ENCODE peak calls at places on chromosomes 5 and 9, in four cellular contexts. C is dorsolateral prefrontal cortex, M is heart right ventricle, G is adrenal gland. W is an unnamed sample.

GRCh38 chr5:177327539-177328522 is 16.1 kb upstream of the MXD3 start:
- DNase-seq in C (peak), M (peak), G (no peak), W (no peak)

GRCh38 chr9:4982720-4983482 is 2.2 kb upstream of the JAK2 start:
- DNase-seq in G (no peak), C (no peak), M (no peak), W (no peak)

GRCh38 chr9:96478829-96479371 is 28.9 kb downstream of the HABP4 start:
- DNase-seq in M (no peak), G (no peak), C (no peak), W (no peak)

GRCh38 chr5:118857700-118858099 is 130.6 kb downstream of the DTWD2 start:
- DNase-seq in M (no peak), G (no peak), C (no peak), W (no peak)

GRCh38 chr9:91245432-91246313 is 116.0 kb downstream of the AUH start:
- DNase-seq in C (no peak), G (no peak), M (no peak), W (no peak)

GRCh38 chr9:20760246-20760901 is 76.3 kb downstream of the FOCAD start:
- DNase-seq in C (no peak), M (no peak), G (no peak), W (no peak)

GRCh38 chr5:153974813-153975163 is 63.9 kb downstream of the FAM114A2 start:
- DNase-seq in M (no peak), C (no peak), G (no peak), W (no peak)

GRCh38 chr9:17330097-17330496 is 195.3 kb downstream of the CNTLN start:
- DNase-seq in G (no peak), M (no peak), C (no peak), W (no peak)

GRCh38 chr9:70013598-70014196 is 30.0 kb upstream of the MAMDC2 start:
- DNase-seq in M (peak), G (no peak), C (no peak), W (no peak)

GRCh38 chr9:125646222-125647100 is 60.5 kb downstream of the MAPKAP1 start:
- DNase-seq in C (no peak), M (no peak), G (no peak), W (no peak)

GRCh38 chr9:132774886-132775285 is 103.2 kb downstream of the AK8 start:
- DNase-seq in G (no peak), C (no peak), M (no peak), W (no peak)

GRCh38 chr5:171703116-171703515 is 82.5 kb upstream of the SMIM23 start:
- DNase-seq in M (no peak), C (no peak), G (no peak), W (no peak)

GRCh38 chr5:126002222-126002897 is 420.8 kb upstream of the GRAMD2B start:
- DNase-seq in G (peak), C (peak), M (peak), W (no peak)

GRCh38 chr9:4762108-4762888 is 21.3 kb upstream of the AK3 start:
- DNase-seq in M (peak), G (peak), C (peak), W (peak)

GRCh38 chr9:112059145-112059979 is 115.7 kb downstream of the SUSD1 start:
- DNase-seq in C (peak), M (no peak), G (peak), W (peak)

GRCh38 chr9:36939655-36940578 is 94.2 kb downstream of the PAX5 start:
- DNase-seq in G (no peak), C (no peak), M (no peak), W (no peak)

GRCh38 chr5:127650022-127650421 is 1.1 kb downstream of the CTXN3 start:
- DNase-seq in C (no peak), G (no peak), M (no peak), W (no peak)
- H3K27ac ChIP-seq in C (peak), G (no peak), M (no peak), W (no peak)

GRCh38 chr9:72949918-72950325 is 2.9 kb downstream of the ALDH1A1 start:
- DNase-seq in G (no peak), C (no peak), M (no peak), W (no peak)
- H3K27ac ChIP-seq in G (no peak), C (no peak), M (no peak), W (no peak)

GRCh38 chr5:40904205-40904993 is 4.9 kb upstream of the C7 start:
- DNase-seq in G (peak), M (peak), C (peak), W (peak)
- H3K27ac ChIP-seq in G (peak), M (peak), C (peak), W (no peak)

DNA sequence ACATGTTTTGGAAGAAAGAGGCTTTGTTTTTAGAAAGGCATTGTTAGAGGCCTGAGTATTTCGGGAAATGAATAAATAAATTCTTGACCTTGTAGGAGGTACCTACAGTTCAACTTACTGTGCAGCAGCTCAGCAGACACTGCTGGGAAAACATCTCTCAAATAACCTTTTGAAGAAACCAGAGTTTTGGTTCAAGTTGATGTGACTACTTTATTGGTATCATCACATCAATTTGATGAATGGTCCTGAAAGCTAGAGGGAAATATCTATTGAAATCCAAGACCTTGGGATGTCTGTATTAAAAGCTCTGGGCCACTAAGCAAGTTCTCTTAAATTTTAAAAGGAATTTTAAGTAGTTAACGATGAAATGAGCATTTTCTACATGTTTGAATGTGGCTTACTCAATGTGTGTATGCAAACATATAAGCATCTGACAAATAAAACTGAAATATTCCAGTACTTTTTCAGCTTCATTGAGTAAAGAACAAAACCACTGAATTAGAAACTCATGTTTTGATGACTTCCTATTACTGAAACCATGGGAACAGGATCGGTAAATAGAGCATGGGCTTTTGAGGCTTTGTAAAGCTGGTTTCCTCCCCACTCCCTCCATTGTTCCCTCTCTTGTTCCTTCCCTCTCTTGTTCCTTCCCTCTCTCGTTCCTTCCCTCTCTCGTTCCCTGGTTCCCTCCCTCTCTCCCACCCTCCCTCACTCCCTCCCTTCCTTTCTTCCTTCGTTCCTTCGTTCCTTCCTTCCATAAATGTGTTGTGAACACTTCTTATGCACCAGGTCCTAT is 36.7 kb downstream of the SLC27A6 start:
- DNase-seq in C (no peak), M (no peak), G (no peak), W (no peak)
- H3K27ac ChIP-seq in C (no peak), M (no peak), G (no peak), W (peak)

GRCh38 chr5:100856462-100856861 is 46.6 kb downstream of the ST8SIA4 start:
- DNase-seq in C (no peak), M (no peak), G (no peak), W (no peak)

GRCh38 chr5:100863736-100864135 is 39.3 kb downstream of the ST8SIA4 start:
- DNase-seq in M (no peak), C (no peak), G (no peak), W (no peak)

GRCh38 chr5:100861148-100861547 is 41.9 kb downstream of the ST8SIA4 start:
- DNase-seq in G (no peak), C (no peak), M (no peak), W (no peak)

GRCh38 chr5:100858987-100859545 is 44.0 kb downstream of the ST8SIA4 start:
- DNase-seq in C (no peak), G (no peak), M (no peak), W (no peak)

DNA sequence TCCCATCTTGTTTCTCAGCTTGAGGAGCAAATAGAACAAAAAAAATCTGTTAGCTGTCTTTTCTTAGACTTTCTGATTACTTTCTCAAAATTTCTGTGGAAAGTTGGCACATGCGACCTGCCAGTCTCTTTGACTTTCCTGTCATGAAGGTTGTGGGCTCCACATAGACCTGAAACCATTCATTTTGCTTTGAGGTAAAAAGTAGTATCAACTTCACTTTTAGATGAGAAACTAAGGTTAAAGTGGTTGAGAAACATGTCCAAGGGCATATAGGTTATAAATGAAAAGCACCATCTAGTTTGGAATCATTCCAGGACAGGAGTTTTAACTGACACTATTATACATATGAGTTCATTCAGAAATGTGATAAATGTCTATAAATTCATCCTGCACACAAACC is 42.7 kb downstream of the ST8SIA4 start:
- DNase-seq in M (no peak), G (no peak), C (no peak), W (no peak)
- H3K27ac ChIP-seq in M (no peak), G (no peak), C (no peak), W (no peak)

GRCh38 chr5:134932508-134932907 is 27.6 kb downstream of the PCBD2 start:
- DNase-seq in G (no peak), M (no peak), C (no peak), W (no peak)

GRCh38 chr5:134935711-134936602 is 31.0 kb downstream of the PCBD2 start:
- DNase-seq in G (no peak), M (no peak), C (no peak), W (no peak)

GRCh38 chr5:134937547-134937946 is 30.2 kb upstream of the CATSPER3 start:
- DNase-seq in M (no peak), G (no peak), C (no peak), W (no peak)

GRCh38 chr5:134938020-134938419 is 29.7 kb upstream of the CATSPER3 start:
- DNase-seq in M (no peak), G (no peak), C (no peak), W (no peak)

DNA sequence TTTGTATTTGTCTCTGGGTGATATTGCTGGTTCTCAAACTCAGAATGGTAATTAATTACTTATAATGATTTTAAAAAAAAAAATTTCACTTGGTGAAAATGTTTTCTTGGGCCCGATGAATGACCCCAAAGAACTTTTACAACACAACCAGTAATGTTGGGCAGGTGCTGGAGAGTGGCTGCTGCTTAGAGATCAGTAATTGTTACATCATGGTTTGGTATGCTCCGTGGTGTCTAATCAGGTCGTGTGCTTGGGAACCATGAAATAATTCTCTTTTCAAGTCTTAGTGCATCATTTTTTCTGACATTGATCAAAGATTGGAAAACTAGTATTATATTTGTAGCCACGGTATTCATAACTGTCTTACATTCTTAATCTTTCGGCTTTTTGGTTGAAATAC is 29.3 kb downstream of the PCBD2 start:
- DNase-seq in G (no peak), C (no peak), M (no peak), W (no peak)
- H3K27ac ChIP-seq in G (no peak), C (no peak), M (no peak), W (no peak)

DNA sequence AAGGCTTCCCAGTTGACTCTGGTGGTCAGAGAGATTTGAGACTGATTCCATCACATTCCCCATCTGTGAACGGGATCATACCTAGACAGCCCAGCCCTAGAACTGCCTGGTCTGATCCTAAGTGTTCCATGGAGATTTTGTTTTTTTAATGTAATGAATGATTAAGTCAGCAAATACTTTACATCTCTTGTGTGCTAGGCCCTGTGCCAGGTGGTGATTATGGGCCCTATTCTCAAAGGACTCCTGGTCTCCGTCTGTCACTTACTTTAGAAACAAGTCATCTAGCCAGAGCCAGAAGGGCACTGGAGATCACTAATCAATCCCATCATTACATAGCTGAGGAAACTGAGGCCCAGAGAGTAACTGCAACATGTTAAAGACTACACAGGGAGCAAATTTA is 1.1 kb upstream of the GPX3 start:
- DNase-seq in M (no peak), G (no peak), C (no peak), W (no peak)
- H3K27ac ChIP-seq in M (peak), G (no peak), C (no peak), W (no peak)

DNA sequence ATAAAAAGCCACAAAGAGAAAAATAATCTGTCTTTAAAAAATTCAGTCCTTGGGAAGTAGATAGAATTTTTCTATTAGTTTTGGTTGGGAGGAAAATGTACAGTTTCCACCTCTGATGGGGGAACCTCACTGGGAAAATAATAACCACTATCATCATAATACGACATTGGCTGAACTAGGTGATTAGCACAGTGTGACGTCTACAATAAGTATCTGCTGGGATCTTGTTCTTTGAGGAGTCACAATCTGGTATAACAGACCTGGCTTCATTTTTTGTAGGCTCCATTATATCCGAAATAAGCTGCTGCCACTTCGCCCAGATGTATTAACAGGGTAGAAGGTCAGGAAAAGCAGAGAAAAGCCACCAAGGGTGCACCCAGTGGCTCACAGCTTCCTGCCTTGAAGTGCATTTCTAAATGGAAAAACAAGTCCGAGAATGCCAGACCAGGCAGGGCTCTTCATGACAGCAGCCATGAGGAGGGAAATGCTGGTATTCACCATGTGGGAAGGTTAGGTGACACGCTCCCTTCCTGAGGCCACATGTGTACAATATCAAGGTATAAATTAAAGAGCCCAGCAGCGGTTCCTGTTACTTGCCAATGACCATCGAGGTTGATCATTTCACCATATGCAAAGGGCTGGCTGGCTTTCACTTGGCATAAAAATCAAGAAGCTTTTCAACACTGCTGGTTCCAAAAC is 152.8 kb downstream of the PRELID2 start:
- DNase-seq in G (no peak), C (no peak), M (no peak), W (no peak)
- H3K27ac ChIP-seq in G (no peak), C (no peak), M (no peak), W (no peak)